ENCODE peak calls at places on chromosomes 11 and 22, in four cellular contexts. L, W, E and G are unnamed samples.

GRCh38 chr22:42719656-42720262 is 911 bp downstream of the A4GALT start:
- DNase-seq in L (no peak), W (no peak), E (no peak), G (no peak)

GRCh38 chr22:39173787-39174497 is 21.5 kb upstream of the CBX7 start:
- DNase-seq in L (peak; percentile 43), W (no peak), E (peak; percentile 58), G (peak; percentile 53)

GRCh38 chr11:57349491-57350274 is 11.5 kb downstream of the P2RX3 start:
- DNase-seq in L (peak; percentile 54), W (peak; percentile 73), E (peak; percentile 48), G (peak; percentile 44)

GRCh38 chr11:66467034-66467659 is 442 bp downstream of the PELI3 start:
- DNase-seq in L (no peak), W (no peak), E (no peak), G (peak; percentile 52)

GRCh38 chr11:57116654-57117053 is 65.1 kb upstream of the LRRC55 start:
- DNase-seq in L (no peak), W (peak; percentile 16), E (no peak), G (no peak)

GRCh38 chr11:47896199-47896598 is 48.0 kb upstream of the NUP160 start:
- DNase-seq in L (no peak), W (no peak), E (no peak), G (no peak)

GRCh38 chr11:63599211-63600122 is 14.8 kb downstream of the PLAAT3 start:
- DNase-seq in L (no peak), W (no peak), E (no peak), G (no peak)

GRCh38 chr11:60343094-60343704 is 16.1 kb downstream of the MS4A6E start:
- DNase-seq in L (no peak), W (no peak), E (peak; percentile 5), G (no peak)

GRCh38 chr11:74634537-74634936 is 42.2 kb downstream of the POLD3 start:
- DNase-seq in L (no peak), W (no peak), E (no peak), G (no peak)

GRCh38 chr11:128328955-128329551 is 258.3 kb downstream of the ETS1 start:
- DNase-seq in L (no peak), W (no peak), E (peak; percentile 69), G (peak; percentile 65)

GRCh38 chr11:73810637-73811036 is 23.0 kb downstream of the MRPL48 start:
- DNase-seq in L (no peak), W (no peak), E (no peak), G (no peak)

DNA sequence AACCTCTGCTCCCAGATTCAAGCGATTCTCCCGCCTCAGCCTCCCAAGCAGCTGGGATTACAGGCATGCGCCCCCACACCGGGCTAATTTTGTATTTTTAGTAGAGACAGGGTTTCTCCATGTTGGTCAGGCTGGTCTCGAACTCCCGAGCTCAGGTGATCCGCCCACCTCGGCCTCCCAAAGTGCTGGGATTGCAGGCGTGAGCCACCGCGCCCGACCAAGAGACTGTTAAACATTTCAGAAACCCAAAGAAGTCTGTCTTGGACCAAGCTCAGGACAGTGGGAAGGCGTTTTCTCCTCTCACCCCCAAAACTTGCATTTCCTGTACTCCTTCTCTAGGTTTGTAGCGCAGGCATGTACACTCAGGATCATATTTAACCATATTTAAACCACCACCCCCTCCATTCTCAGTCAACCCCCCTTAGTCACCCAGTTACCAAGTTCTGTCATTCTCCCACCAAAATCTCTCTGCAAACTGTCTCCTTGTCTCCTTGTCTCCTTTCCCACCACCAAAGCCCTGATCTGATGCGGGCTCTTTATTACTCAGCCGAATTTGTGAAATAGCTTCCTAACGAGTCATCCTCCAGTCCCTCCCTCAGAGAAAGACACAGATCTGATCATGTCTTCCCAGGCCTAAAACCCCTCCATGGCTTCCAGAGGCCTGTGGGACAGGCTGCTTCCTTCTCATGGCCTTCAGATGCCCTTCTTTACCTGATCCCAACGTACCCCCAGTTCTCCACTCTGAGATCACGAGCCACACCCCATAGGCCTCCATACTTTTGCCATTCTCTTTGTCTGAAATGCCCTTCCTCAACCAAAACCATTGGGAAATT is 29.0 kb upstream of the CREB3L1 start:
- DNase-seq in L (no peak), W (no peak), E (no peak), G (no peak)
- H3K27ac ChIP-seq in L (no peak overlapping the region), W (no peak overlapping the region), E (no peak overlapping the region), G (no peak overlapping the region)

GRCh38 chr11:8867856-8868705 is 42.9 kb upstream of the AKIP1 start:
- DNase-seq in L (no peak), W (no peak), E (no peak), G (no peak)

GRCh38 chr11:8873966-8874365 is 37.0 kb upstream of the AKIP1 start:
- DNase-seq in L (no peak), W (no peak), E (no peak), G (no peak)

GRCh38 chr11:8870461-8871282 is 40.3 kb upstream of the AKIP1 start:
- DNase-seq in L (no peak), W (peak; percentile 68), E (peak; percentile 3), G (no peak)

GRCh38 chr11:8871283-8871775 is 39.7 kb upstream of the AKIP1 start:
- DNase-seq in L (no peak), W (no peak), E (no peak), G (no peak)

GRCh38 chr11:8872017-8872416 is 39.0 kb upstream of the AKIP1 start:
- DNase-seq in L (no peak), W (no peak), E (no peak), G (no peak)
- H3K27me3 ChIP-seq in L (peaks cover 7% of the 10 kb centered on the region), W (no peaks in the 10 kb centered on the region), E (peaks cover 14% of the 10 kb centered on the region), G (peaks cover 24% of the 10 kb centered on the region)

GRCh38 chr11:119795231-119795630 is 66.2 kb upstream of the NECTIN1 start:
- DNase-seq in L (no peak), W (no peak), E (no peak), G (no peak)
- H3K4me1 ChIP-seq in L (no peaks in the 10 kb centered on the region), W (peaks cover 19% of the 10 kb centered on the region), E (no peaks in the 10 kb centered on the region), G (no peaks in the 10 kb centered on the region)

GRCh38 chr11:929405-929804 is 3.7 kb downstream of the AP2A2 start:
- DNase-seq in L (no peak), W (no peak), E (no peak), G (no peak)
- H3K27ac ChIP-seq in L (no peak overlapping the region), W (no peak overlapping the region), E (no peak overlapping the region), G (no peak overlapping the region)

DNA sequence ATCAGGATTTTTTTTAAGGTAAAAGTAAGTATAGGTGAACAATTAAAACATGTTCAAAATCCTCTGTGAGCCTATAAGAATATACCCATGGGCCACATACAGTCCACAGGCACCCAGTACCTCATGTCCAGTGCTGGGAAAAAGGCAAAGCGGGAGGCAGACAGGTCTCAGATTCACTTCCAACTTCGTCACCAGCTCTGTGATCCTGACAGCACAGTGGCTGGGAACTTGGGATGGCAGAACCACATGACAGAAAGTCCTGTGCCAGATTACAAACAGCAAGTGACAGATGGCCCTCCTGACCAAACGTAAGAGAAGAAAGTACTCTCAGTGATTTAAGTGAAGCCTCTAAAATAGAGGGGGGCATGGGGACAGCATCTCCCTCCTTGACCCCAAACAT is 5.8 kb downstream of the SLC1A2 start:
- DNase-seq in L (no peak), W (no peak), E (no peak), G (no peak)
- H3K27me3 ChIP-seq in L (peaks cover 5% of the 10 kb centered on the region), W (peaks cover 25% of the 10 kb centered on the region), E (peaks cover 26% of the 10 kb centered on the region), G (peaks cover 41% of the 10 kb centered on the region)

GRCh38 chr11:45710561-45710960 is 45.1 kb upstream of the CHST1 start:
- DNase-seq in L (no peak), W (no peak), E (no peak), G (no peak)

GRCh38 chr11:45713573-45713972 is 48.2 kb upstream of the CHST1 start:
- DNase-seq in L (no peak), W (no peak), E (no peak), G (no peak)

GRCh38 chr11:45704635-45705034 is 39.2 kb upstream of the CHST1 start:
- DNase-seq in L (no peak), W (no peak), E (no peak), G (no peak)

GRCh38 chr11:45704133-45704532 is 38.7 kb upstream of the CHST1 start:
- DNase-seq in L (no peak), W (no peak), E (no peak), G (no peak)

GRCh38 chr11:45709264-45709663 is 43.8 kb upstream of the CHST1 start:
- DNase-seq in L (no peak), W (no peak), E (no peak), G (no peak)
- H3K4me1 ChIP-seq in L (no peaks in the 10 kb centered on the region), W (no peaks in the 10 kb centered on the region), E (no peaks in the 10 kb centered on the region), G (no peaks in the 10 kb centered on the region)

GRCh38 chr11:94739331-94739730 is 28.8 kb upstream of the AMOTL1 start:
- DNase-seq in L (no peak), W (no peak), E (no peak), G (no peak)

GRCh38 chr11:94740975-94741707 is 27.0 kb upstream of the AMOTL1 start:
- DNase-seq in L (no peak), W (peak; percentile 55), E (no peak), G (no peak)

GRCh38 chr11:94740083-94740974 is 27.8 kb upstream of the AMOTL1 start:
- DNase-seq in L (no peak), W (no peak), E (no peak), G (no peak)

GRCh38 chr11:94737171-94737611 is 31.0 kb upstream of the AMOTL1 start:
- DNase-seq in L (no peak), W (no peak), E (no peak), G (no peak)

GRCh38 chr11:94738746-94739145 is 29.4 kb upstream of the AMOTL1 start:
- DNase-seq in L (no peak), W (no peak), E (no peak), G (no peak)
- H3K27ac ChIP-seq in L (no peak overlapping the region), W (no peak overlapping the region), E (no peak overlapping the region), G (no peak overlapping the region)

GRCh38 chr22:30159561-30160353 is 79.5 kb downstream of the HORMAD2 start:
- DNase-seq in L (no peak), W (no peak), E (no peak), G (no peak)

GRCh38 chr22:30158277-30158676 is 78.0 kb downstream of the HORMAD2 start:
- DNase-seq in L (no peak), W (no peak), E (no peak), G (no peak)

GRCh38 chr22:30160926-30161546 is 80.8 kb downstream of the HORMAD2 start:
- DNase-seq in L (no peak), W (no peak), E (no peak), G (peak; percentile 13)

GRCh38 chr22:30159082-30159481 is 78.8 kb downstream of the HORMAD2 start:
- DNase-seq in L (no peak), W (no peak), E (no peak), G (no peak)
- H3K27me3 ChIP-seq in L (no peaks in the 10 kb centered on the region), W (no peaks in the 10 kb centered on the region), E (no peaks in the 10 kb centered on the region), G (no peaks in the 10 kb centered on the region)